ENCODE peak calls at places on chromosomes 1 and 21, in eight cellular contexts. One of them, this sample, is unnamed.

GRCh38 chr1:99326215-99326949 is 62.1 kb downstream of the PLPPR4 start:
- DNase-seq in thyroid gland: no peak
- DNase-seq in immature natural killer cell: no peak
- DNase-seq in uterus: no peak
- DNase-seq in stimulated activated CD8-positive, alpha-beta memory T cell treated with anti-CD3 and anti-CD28 coated beads, Interleukin-2, amount 100 ng/mL, for 48 hours: no peak
- DNase-seq in transverse colon: no peak
- DNase-seq in cerebellar cortex: no peak
- DNase-seq in hypothalamus: no peak
- DNase-seq in this sample: no peak

GRCh38 chr21:45698493-45698947 is 55.0 kb downstream of the PCBP3 start:
- DNase-seq in hypothalamus: no peak
- DNase-seq in uterus: peak; percentile 34
- DNase-seq in transverse colon: peak; percentile 36
- DNase-seq in stimulated activated CD8-positive, alpha-beta memory T cell treated with anti-CD3 and anti-CD28 coated beads, Interleukin-2, amount 100 ng/mL, for 48 hours: no peak
- DNase-seq in thyroid gland: no peak
- DNase-seq in cerebellar cortex: peak; percentile 90
- DNase-seq in immature natural killer cell: no peak
- DNase-seq in this sample: peak; percentile 70

GRCh38 chr1:168826269-168826668 is 97.3 kb upstream of the DPT start:
- DNase-seq in stimulated activated CD8-positive, alpha-beta memory T cell treated with anti-CD3 and anti-CD28 coated beads, Interleukin-2, amount 100 ng/mL, for 48 hours: no peak
- DNase-seq in immature natural killer cell: no peak
- DNase-seq in uterus: no peak
- DNase-seq in cerebellar cortex: no peak
- DNase-seq in thyroid gland: no peak
- DNase-seq in hypothalamus: no peak
- DNase-seq in transverse colon: no peak
- DNase-seq in this sample: no peak

GRCh38 chr1:9689971-9690381 is 38.4 kb downstream of the PIK3CD start:
- DNase-seq in hypothalamus: no peak
- DNase-seq in uterus: peak; percentile 29
- DNase-seq in cerebellar cortex: peak; percentile 28
- DNase-seq in immature natural killer cell: peak; percentile 14
- DNase-seq in stimulated activated CD8-positive, alpha-beta memory T cell treated with anti-CD3 and anti-CD28 coated beads, Interleukin-2, amount 100 ng/mL, for 48 hours: no peak
- DNase-seq in transverse colon: peak; percentile 38
- DNase-seq in thyroid gland: peak; percentile 60
- DNase-seq in this sample: no peak

GRCh38 chr21:33022489-33022827 is 3.3 kb upstream of the OLIG2 start:
- DNase-seq in transverse colon: no peak
- DNase-seq in cerebellar cortex: no peak
- DNase-seq in hypothalamus: no peak
- DNase-seq in stimulated activated CD8-positive, alpha-beta memory T cell treated with anti-CD3 and anti-CD28 coated beads, Interleukin-2, amount 100 ng/mL, for 48 hours: no peak
- DNase-seq in uterus: no peak
- DNase-seq in thyroid gland: no peak
- DNase-seq in immature natural killer cell: no peak
- DNase-seq in this sample: no peak

GRCh38 chr21:37525810-37526209 is 159.2 kb downstream of the DYRK1A start:
- DNase-seq in transverse colon: no peak
- DNase-seq in stimulated activated CD8-positive, alpha-beta memory T cell treated with anti-CD3 and anti-CD28 coated beads, Interleukin-2, amount 100 ng/mL, for 48 hours: no peak
- DNase-seq in thyroid gland: no peak
- DNase-seq in hypothalamus: no peak
- DNase-seq in uterus: no peak
- DNase-seq in immature natural killer cell: no peak
- DNase-seq in cerebellar cortex: no peak
- DNase-seq in this sample: no peak

GRCh38 chr1:55702064-55702463 is 486.9 kb upstream of the USP24 start:
- DNase-seq in immature natural killer cell: no peak
- DNase-seq in hypothalamus: no peak
- DNase-seq in transverse colon: no peak
- DNase-seq in thyroid gland: no peak
- DNase-seq in stimulated activated CD8-positive, alpha-beta memory T cell treated with anti-CD3 and anti-CD28 coated beads, Interleukin-2, amount 100 ng/mL, for 48 hours: no peak
- DNase-seq in cerebellar cortex: peak; percentile 3
- DNase-seq in uterus: no peak
- DNase-seq in this sample: no peak

GRCh38 chr1:201708085-201708512 is 120.9 kb upstream of the IPO9 start:
- DNase-seq in stimulated activated CD8-positive, alpha-beta memory T cell treated with anti-CD3 and anti-CD28 coated beads, Interleukin-2, amount 100 ng/mL, for 48 hours: no peak
- DNase-seq in thyroid gland: no peak
- DNase-seq in immature natural killer cell: no peak
- DNase-seq in cerebellar cortex: no peak
- DNase-seq in transverse colon: no peak
- DNase-seq in hypothalamus: no peak
- DNase-seq in uterus: peak; percentile 52
- DNase-seq in this sample: no peak

GRCh38 chr1:186218661-186219352 is 156.2 kb downstream of the TPR start:
- DNase-seq in thyroid gland: no peak
- DNase-seq in stimulated activated CD8-positive, alpha-beta memory T cell treated with anti-CD3 and anti-CD28 coated beads, Interleukin-2, amount 100 ng/mL, for 48 hours: no peak
- DNase-seq in cerebellar cortex: no peak
- DNase-seq in transverse colon: no peak
- DNase-seq in immature natural killer cell: no peak
- DNase-seq in uterus: no peak
- DNase-seq in hypothalamus: no peak
- DNase-seq in this sample: no peak

GRCh38 chr21:35400233-35400939 is 351.3 kb upstream of the RUNX1 start:
- DNase-seq in stimulated activated CD8-positive, alpha-beta memory T cell treated with anti-CD3 and anti-CD28 coated beads, Interleukin-2, amount 100 ng/mL, for 48 hours: no peak
- DNase-seq in cerebellar cortex: peak; percentile 52
- DNase-seq in thyroid gland: peak; percentile 3
- DNase-seq in uterus: no peak
- DNase-seq in hypothalamus: no peak
- DNase-seq in immature natural killer cell: peak; percentile 55
- DNase-seq in transverse colon: peak; percentile 32
- DNase-seq in this sample: peak; percentile 21

GRCh38 chr21:21631961-21632360 is 633.8 kb downstream of the NCAM2 start:
- DNase-seq in transverse colon: no peak
- DNase-seq in uterus: no peak
- DNase-seq in cerebellar cortex: no peak
- DNase-seq in immature natural killer cell: no peak
- DNase-seq in hypothalamus: no peak
- DNase-seq in thyroid gland: no peak
- DNase-seq in stimulated activated CD8-positive, alpha-beta memory T cell treated with anti-CD3 and anti-CD28 coated beads, Interleukin-2, amount 100 ng/mL, for 48 hours: no peak
- DNase-seq in this sample: no peak

GRCh38 chr1:109253803-109254620 is 4.7 kb downstream of the CELSR2 start:
- DNase-seq in immature natural killer cell: no peak
- DNase-seq in thyroid gland: peak; percentile 93
- DNase-seq in transverse colon: no peak
- DNase-seq in hypothalamus: no peak
- DNase-seq in uterus: no peak
- DNase-seq in cerebellar cortex: no peak
- DNase-seq in stimulated activated CD8-positive, alpha-beta memory T cell treated with anti-CD3 and anti-CD28 coated beads, Interleukin-2, amount 100 ng/mL, for 48 hours: no peak
- DNase-seq in this sample: no peak

GRCh38 chr1:94067196-94067595 is 53.8 kb downstream of the ABCA4 start:
- DNase-seq in thyroid gland: no peak
- DNase-seq in cerebellar cortex: no peak
- DNase-seq in immature natural killer cell: no peak
- DNase-seq in hypothalamus: no peak
- DNase-seq in stimulated activated CD8-positive, alpha-beta memory T cell treated with anti-CD3 and anti-CD28 coated beads, Interleukin-2, amount 100 ng/mL, for 48 hours: no peak
- DNase-seq in uterus: no peak
- DNase-seq in transverse colon: no peak
- DNase-seq in this sample: no peak

GRCh38 chr1:230002164-230002803 is 64.8 kb upstream of the GALNT2 start:
- DNase-seq in uterus: no peak
- DNase-seq in hypothalamus: no peak
- DNase-seq in immature natural killer cell: no peak
- DNase-seq in transverse colon: peak; percentile 17
- DNase-seq in cerebellar cortex: no peak
- DNase-seq in stimulated activated CD8-positive, alpha-beta memory T cell treated with anti-CD3 and anti-CD28 coated beads, Interleukin-2, amount 100 ng/mL, for 48 hours: no peak
- DNase-seq in thyroid gland: peak; percentile 16
- DNase-seq in this sample: no peak

GRCh38 chr1:86741947-86742572 is 37.7 kb downstream of the SH3GLB1 start:
- DNase-seq in cerebellar cortex: peak; percentile 42
- DNase-seq in uterus: no peak
- DNase-seq in thyroid gland: peak; percentile 12
- DNase-seq in stimulated activated CD8-positive, alpha-beta memory T cell treated with anti-CD3 and anti-CD28 coated beads, Interleukin-2, amount 100 ng/mL, for 48 hours: no peak
- DNase-seq in immature natural killer cell: peak; percentile 31
- DNase-seq in transverse colon: peak; percentile 20
- DNase-seq in hypothalamus: no peak
- DNase-seq in this sample: peak; percentile 6

GRCh38 chr1:31183927-31184554 is 55.6 kb downstream of the NKAIN1 start:
- DNase-seq in stimulated activated CD8-positive, alpha-beta memory T cell treated with anti-CD3 and anti-CD28 coated beads, Interleukin-2, amount 100 ng/mL, for 48 hours: peak; percentile 18
- DNase-seq in uterus: no peak
- DNase-seq in hypothalamus: no peak
- DNase-seq in cerebellar cortex: peak; percentile 70
- DNase-seq in transverse colon: peak; percentile 30
- DNase-seq in immature natural killer cell: peak; percentile 12
- DNase-seq in thyroid gland: peak; percentile 26
- DNase-seq in this sample: peak; percentile 63

GRCh38 chr1:219752645-219753044 is 139.7 kb upstream of the ZC3H11B start:
- DNase-seq in transverse colon: no peak
- DNase-seq in cerebellar cortex: no peak
- DNase-seq in uterus: no peak
- DNase-seq in stimulated activated CD8-positive, alpha-beta memory T cell treated with anti-CD3 and anti-CD28 coated beads, Interleukin-2, amount 100 ng/mL, for 48 hours: no peak
- DNase-seq in thyroid gland: no peak
- DNase-seq in hypothalamus: no peak
- DNase-seq in immature natural killer cell: no peak
- DNase-seq in this sample: no peak

GRCh38 chr1:101059945-101060542 is 34.5 kb upstream of the DPH5 start:
- DNase-seq in immature natural killer cell: no peak
- DNase-seq in stimulated activated CD8-positive, alpha-beta memory T cell treated with anti-CD3 and anti-CD28 coated beads, Interleukin-2, amount 100 ng/mL, for 48 hours: no peak
- DNase-seq in cerebellar cortex: no peak
- DNase-seq in uterus: no peak
- DNase-seq in thyroid gland: no peak
- DNase-seq in hypothalamus: no peak
- DNase-seq in transverse colon: no peak
- DNase-seq in this sample: no peak

GRCh38 chr1:234775477-234776246 is 165.7 kb upstream of the IRF2BP2 start:
- DNase-seq in transverse colon: no peak
- DNase-seq in cerebellar cortex: no peak
- DNase-seq in immature natural killer cell: no peak
- DNase-seq in stimulated activated CD8-positive, alpha-beta memory T cell treated with anti-CD3 and anti-CD28 coated beads, Interleukin-2, amount 100 ng/mL, for 48 hours: no peak
- DNase-seq in hypothalamus: no peak
- DNase-seq in thyroid gland: no peak
- DNase-seq in uterus: no peak
- DNase-seq in this sample: no peak

GRCh38 chr21:37711294-37711844 is 204.9 kb downstream of the KCNJ6 start:
- DNase-seq in stimulated activated CD8-positive, alpha-beta memory T cell treated with anti-CD3 and anti-CD28 coated beads, Interleukin-2, amount 100 ng/mL, for 48 hours: no peak
- DNase-seq in immature natural killer cell: no peak
- DNase-seq in cerebellar cortex: peak; percentile 27
- DNase-seq in thyroid gland: no peak
- DNase-seq in transverse colon: no peak
- DNase-seq in hypothalamus: no peak
- DNase-seq in uterus: no peak
- DNase-seq in this sample: no peak

GRCh38 chr1:71049951-71050598 is 2.5 kb upstream of the PTGER3 start:
- DNase-seq in uterus: no peak
- DNase-seq in immature natural killer cell: peak; percentile 51
- DNase-seq in stimulated activated CD8-positive, alpha-beta memory T cell treated with anti-CD3 and anti-CD28 coated beads, Interleukin-2, amount 100 ng/mL, for 48 hours: no peak
- DNase-seq in cerebellar cortex: peak; percentile 65
- DNase-seq in hypothalamus: no peak
- DNase-seq in transverse colon: no peak
- DNase-seq in thyroid gland: no peak
- DNase-seq in this sample: peak; percentile 43

GRCh38 chr1:96520542-96520941 is 201.0 kb upstream of the PTBP2 start:
- DNase-seq in stimulated activated CD8-positive, alpha-beta memory T cell treated with anti-CD3 and anti-CD28 coated beads, Interleukin-2, amount 100 ng/mL, for 48 hours: no peak
- DNase-seq in thyroid gland: no peak
- DNase-seq in immature natural killer cell: no peak
- DNase-seq in hypothalamus: no peak
- DNase-seq in transverse colon: no peak
- DNase-seq in uterus: peak; percentile 33
- DNase-seq in cerebellar cortex: no peak
- DNase-seq in this sample: no peak

GRCh38 chr1:26378088-26378878 is 5.7 kb upstream of the ZNF683 start:
- DNase-seq in cerebellar cortex: no peak
- DNase-seq in transverse colon: peak; percentile 35
- DNase-seq in hypothalamus: no peak
- DNase-seq in immature natural killer cell: peak; percentile 97
- DNase-seq in uterus: no peak
- DNase-seq in thyroid gland: peak; percentile 8
- DNase-seq in stimulated activated CD8-positive, alpha-beta memory T cell treated with anti-CD3 and anti-CD28 coated beads, Interleukin-2, amount 100 ng/mL, for 48 hours: peak; percentile 64
- DNase-seq in this sample: no peak

GRCh38 chr1:200980452-200980772 is 43.1 kb downstream of the KIF21B start:
- DNase-seq in stimulated activated CD8-positive, alpha-beta memory T cell treated with anti-CD3 and anti-CD28 coated beads, Interleukin-2, amount 100 ng/mL, for 48 hours: no peak
- DNase-seq in cerebellar cortex: no peak
- DNase-seq in hypothalamus: no peak
- DNase-seq in immature natural killer cell: no peak
- DNase-seq in uterus: no peak
- DNase-seq in thyroid gland: no peak
- DNase-seq in transverse colon: no peak
- DNase-seq in this sample: no peak

GRCh38 chr1:107963601-107964396 is 1.2 kb downstream of the VAV3 start:
- DNase-seq in cerebellar cortex: no peak
- DNase-seq in thyroid gland: peak; percentile 74
- DNase-seq in transverse colon: peak; percentile 34
- DNase-seq in immature natural killer cell: peak; percentile 68
- DNase-seq in hypothalamus: no peak
- DNase-seq in uterus: no peak
- DNase-seq in stimulated activated CD8-positive, alpha-beta memory T cell treated with anti-CD3 and anti-CD28 coated beads, Interleukin-2, amount 100 ng/mL, for 48 hours: peak; percentile 13
- DNase-seq in this sample: no peak

GRCh38 chr1:56925193-56925592 is 40.6 kb downstream of the C8B start:
- DNase-seq in cerebellar cortex: no peak
- DNase-seq in hypothalamus: no peak
- DNase-seq in stimulated activated CD8-positive, alpha-beta memory T cell treated with anti-CD3 and anti-CD28 coated beads, Interleukin-2, amount 100 ng/mL, for 48 hours: no peak
- DNase-seq in uterus: no peak
- DNase-seq in thyroid gland: no peak
- DNase-seq in transverse colon: no peak
- DNase-seq in immature natural killer cell: no peak
- DNase-seq in this sample: no peak

GRCh38 chr1:19344372-19344810 is 32.3 kb downstream of the SLC66A1 start:
- DNase-seq in thyroid gland: peak; percentile 45
- DNase-seq in uterus: peak; percentile 70
- DNase-seq in cerebellar cortex: peak; percentile 92
- DNase-seq in hypothalamus: no peak
- DNase-seq in stimulated activated CD8-positive, alpha-beta memory T cell treated with anti-CD3 and anti-CD28 coated beads, Interleukin-2, amount 100 ng/mL, for 48 hours: peak; percentile 29
- DNase-seq in immature natural killer cell: peak; percentile 35
- DNase-seq in transverse colon: peak; percentile 63
- DNase-seq in this sample: peak; percentile 93

GRCh38 chr21:25967566-25968438 is 202.8 kb downstream of the APP start:
- DNase-seq in immature natural killer cell: no peak
- DNase-seq in transverse colon: no peak
- DNase-seq in cerebellar cortex: no peak
- DNase-seq in hypothalamus: no peak
- DNase-seq in thyroid gland: no peak
- DNase-seq in stimulated activated CD8-positive, alpha-beta memory T cell treated with anti-CD3 and anti-CD28 coated beads, Interleukin-2, amount 100 ng/mL, for 48 hours: no peak
- DNase-seq in uterus: no peak
- DNase-seq in this sample: no peak

GRCh38 chr1:47941609-47942237 is 55.5 kb downstream of the TRABD2B start:
- DNase-seq in cerebellar cortex: no peak
- DNase-seq in transverse colon: no peak
- DNase-seq in stimulated activated CD8-positive, alpha-beta memory T cell treated with anti-CD3 and anti-CD28 coated beads, Interleukin-2, amount 100 ng/mL, for 48 hours: no peak
- DNase-seq in immature natural killer cell: no peak
- DNase-seq in hypothalamus: no peak
- DNase-seq in thyroid gland: no peak
- DNase-seq in uterus: no peak
- DNase-seq in this sample: no peak

GRCh38 chr21:14989359-14989758 is 75.4 kb downstream of the NRIP1 start:
- DNase-seq in hypothalamus: no peak
- DNase-seq in cerebellar cortex: peak; percentile 49
- DNase-seq in uterus: no peak
- DNase-seq in transverse colon: no peak
- DNase-seq in immature natural killer cell: no peak
- DNase-seq in stimulated activated CD8-positive, alpha-beta memory T cell treated with anti-CD3 and anti-CD28 coated beads, Interleukin-2, amount 100 ng/mL, for 48 hours: no peak
- DNase-seq in thyroid gland: no peak
- DNase-seq in this sample: no peak

GRCh38 chr1:151372411-151372934 is at the start of gene SELENBP1:
- DNase-seq in uterus: peak; percentile 83
- DNase-seq in hypothalamus: peak; percentile 34
- DNase-seq in stimulated activated CD8-positive, alpha-beta memory T cell treated with anti-CD3 and anti-CD28 coated beads, Interleukin-2, amount 100 ng/mL, for 48 hours: no peak
- DNase-seq in thyroid gland: peak; percentile 97
- DNase-seq in immature natural killer cell: no peak
- DNase-seq in transverse colon: peak; percentile 94
- DNase-seq in cerebellar cortex: no peak
- DNase-seq in this sample: no peak

GRCh38 chr1:22677861-22678521 is 25.0 kb downstream of the C1QB start:
- DNase-seq in transverse colon: no peak
- DNase-seq in thyroid gland: no peak
- DNase-seq in stimulated activated CD8-positive, alpha-beta memory T cell treated with anti-CD3 and anti-CD28 coated beads, Interleukin-2, amount 100 ng/mL, for 48 hours: no peak
- DNase-seq in hypothalamus: no peak
- DNase-seq in immature natural killer cell: no peak
- DNase-seq in cerebellar cortex: no peak
- DNase-seq in uterus: no peak
- DNase-seq in this sample: no peak

This sample was measured in cerebellum.